ENCODE peak calls at places on chromosomes 2 and 18, in six cellular contexts. M, R, T, Z, X and E are unnamed samples.

GRCh38 chr2:4139711-4140110 is 436.3 kb downstream of the DCDC2C start:
- DNase-seq in T (no peak), X (no peak), M (no peak), R (no peak), Z (no peak), E (no peak)

GRCh38 chr2:212364106-212364505 is 174.5 kb downstream of the ERBB4 start:
- DNase-seq in T (no peak), X (no peak), R (peak), M (no peak), Z (peak), E (no peak)

GRCh38 chr2:219246559-219246958 is 1.3 kb downstream of the STK16 start:
- DNase-seq in T (no peak), Z (no peak), X (no peak), R (no peak), M (no peak), E (no peak)

GRCh38 chr18:79779021-79779699 is 18.6 kb upstream of the KCNG2 start:
- DNase-seq in R (no peak), T (no peak), X (no peak), Z (no peak), M (no peak), E (no peak)

GRCh38 chr2:186496401-186496800 is 10.3 kb downstream of the ZC3H15 start:
- DNase-seq in R (no peak), X (no peak), Z (no peak), M (no peak), T (no peak), E (no peak)

GRCh38 chr18:43830905-43831304 is 553.6 kb upstream of the SYT4 start:
- DNase-seq in Z (no peak), X (no peak), R (no peak), T (no peak), M (no peak), E (peak)

GRCh38 chr2:156784034-156784433 is 347.9 kb downstream of the GPD2 start:
- DNase-seq in R (no peak), M (no peak), X (no peak), Z (no peak), T (no peak), E (no peak)

GRCh38 chr18:12307871-12308385 is at the start of gene TUBB6:
- DNase-seq in X (peak), M (peak), R (peak), T (peak), Z (peak), E (peak)

GRCh38 chr2:232951891-232952290 is 61.2 kb downstream of the NGEF start:
- DNase-seq in X (no peak), Z (no peak), M (no peak), T (no peak), R (no peak), E (peak)

GRCh38 chr2:190789074-190790004 is 91.3 kb upstream of the GLS start:
- DNase-seq in Z (peak), T (no peak), R (no peak), X (no peak), M (no peak), E (no peak)

GRCh38 chr2:159202568-159203071 is 83.9 kb downstream of the WDSUB1 start:
- DNase-seq in T (peak), X (peak), R (peak), Z (no peak), M (peak), E (peak)

GRCh38 chr2:99777656-99778290 is 288.0 kb upstream of the REV1 start:
- DNase-seq in X (no peak), R (no peak), Z (no peak), M (no peak), T (no peak), E (no peak)

GRCh38 chr2:190804182-190804795 is 76.3 kb upstream of the GLS start:
- DNase-seq in R (no peak), Z (peak), X (peak), T (no peak), M (no peak), E (peak)

GRCh38 chr2:182043861-182044260 is 58.2 kb downstream of the PPP1R1C start:
- DNase-seq in R (no peak), T (no peak), X (no peak), M (no peak), Z (no peak), E (no peak)

GRCh38 chr2:20040489-20041172 is 10.8 kb downstream of the LAPTM4A start:
- DNase-seq in T (no peak), Z (peak), X (no peak), R (no peak), M (no peak), E (no peak)

GRCh38 chr2:12428324-12428723 is 288.4 kb upstream of the TRIB2 start:
- DNase-seq in Z (no peak), T (no peak), M (no peak), X (no peak), R (no peak), E (peak)

GRCh38 chr18:54878057-54878661 is 49.9 kb downstream of the RAB27B start:
- DNase-seq in X (no peak), M (no peak), R (no peak), Z (no peak), T (no peak), E (no peak)
- H3K4me3 ChIP-seq in X (no peak), M (no peak), R (no peak), Z (no peak), T (no peak), E (no peak)

DNA sequence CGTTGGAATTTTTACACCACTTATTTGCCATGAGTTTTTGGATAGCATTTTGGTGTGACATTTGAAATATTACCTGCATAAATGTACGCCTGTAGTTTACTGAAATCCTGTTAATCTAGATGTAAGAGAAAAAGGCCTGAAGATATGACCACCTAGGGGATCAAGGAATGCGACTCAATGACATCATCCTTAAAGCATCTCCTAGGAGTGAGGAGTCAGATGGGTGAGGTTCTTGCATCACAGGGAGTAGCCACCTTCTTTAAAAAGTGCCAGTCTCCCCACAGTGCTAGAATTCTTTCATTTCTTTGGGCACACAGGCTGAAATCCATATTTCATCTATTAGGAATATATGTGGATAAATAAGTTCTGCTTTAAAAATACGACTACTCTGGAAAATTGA is 34.5 kb downstream of the ADCYAP1 start:
- DNase-seq in T (no peak), Z (no peak), R (no peak), M (no peak), X (no peak), E (no peak)
- TF ChIP-seq CTCF in T (no peak), Z (no peak), R (no peak), M (no peak), X (no peak), E (no peak)

GRCh38 chr2:205924676-205925075 is 161.3 kb downstream of the INO80D start:
- DNase-seq in T (no peak), R (no peak), X (no peak), Z (no peak), M (no peak), E (no peak)
- H3K4me3 ChIP-seq in T (no peak), R (no peak), X (no peak), Z (no peak), M (no peak), E (no peak)

DNA sequence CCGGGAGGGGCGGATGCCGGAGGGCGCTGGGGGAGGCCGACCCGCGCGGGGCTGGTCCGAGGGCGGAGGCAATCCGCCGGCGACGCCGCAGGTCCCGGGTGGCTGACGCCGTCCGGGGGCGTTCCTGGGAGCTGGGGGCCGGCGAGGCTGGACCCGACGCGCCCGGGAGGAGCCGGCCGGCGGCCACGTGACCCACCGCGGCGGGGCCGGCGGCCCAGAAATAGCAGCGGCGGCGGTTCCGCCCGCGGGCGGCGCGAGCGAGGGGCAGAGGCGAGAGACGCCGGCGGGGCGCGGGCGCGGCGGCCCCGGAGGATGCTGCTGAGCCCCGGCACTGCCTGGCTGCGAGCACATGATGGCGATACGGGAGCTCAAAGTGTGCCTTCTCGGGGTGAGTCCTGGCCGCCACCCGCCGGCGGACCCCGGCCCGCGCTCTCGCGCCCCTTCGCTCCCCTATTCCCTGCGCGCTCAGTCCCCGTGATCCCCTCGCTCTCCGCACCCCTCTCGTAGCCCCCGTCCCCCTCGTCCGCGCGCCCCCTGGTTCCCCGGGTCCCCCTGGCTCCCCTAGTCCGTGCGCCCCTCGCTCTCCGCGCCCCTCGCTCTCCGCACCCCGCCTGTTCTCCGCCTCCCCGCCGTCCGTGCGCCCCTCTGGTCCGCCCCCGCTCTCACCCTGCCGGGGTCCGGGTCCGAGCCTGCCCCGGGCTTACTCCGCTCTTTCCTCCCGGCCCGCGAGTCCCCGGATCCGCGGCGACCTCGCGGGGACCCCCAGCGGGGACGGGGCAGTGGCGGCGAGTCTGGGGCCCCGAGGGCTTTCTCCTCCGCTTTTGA is at the start of gene RAB31:
- DNase-seq in T (peak), X (peak), M (peak), R (peak), Z (peak), E (peak)
- TF ChIP-seq CTCF in T (no peak), X (peak), M (no peak), R (no peak), Z (no peak), E (no peak)

GRCh38 chr2:189582140-189582825 is 1.7 kb upstream of the SLC40A1 start:
- DNase-seq in M (no peak), R (no peak), T (no peak), X (no peak), Z (no peak), E (no peak)
- H3K4me3 ChIP-seq in M (peak), R (no peak), T (no peak), X (no peak), Z (no peak), E (no peak)

GRCh38 chr2:18213986-18214385 is 335.5 kb downstream of the KCNS3 start:
- DNase-seq in Z (no peak), M (no peak), R (no peak), X (no peak), T (no peak), E (no peak)

GRCh38 chr2:18214936-18215335 is 336.5 kb downstream of the KCNS3 start:
- DNase-seq in M (no peak), X (no peak), R (peak), Z (peak), T (no peak), E (no peak)

GRCh38 chr2:18218160-18218933 is 339.9 kb downstream of the KCNS3 start:
- DNase-seq in Z (no peak), X (no peak), T (no peak), M (no peak), R (no peak), E (no peak)

DNA sequence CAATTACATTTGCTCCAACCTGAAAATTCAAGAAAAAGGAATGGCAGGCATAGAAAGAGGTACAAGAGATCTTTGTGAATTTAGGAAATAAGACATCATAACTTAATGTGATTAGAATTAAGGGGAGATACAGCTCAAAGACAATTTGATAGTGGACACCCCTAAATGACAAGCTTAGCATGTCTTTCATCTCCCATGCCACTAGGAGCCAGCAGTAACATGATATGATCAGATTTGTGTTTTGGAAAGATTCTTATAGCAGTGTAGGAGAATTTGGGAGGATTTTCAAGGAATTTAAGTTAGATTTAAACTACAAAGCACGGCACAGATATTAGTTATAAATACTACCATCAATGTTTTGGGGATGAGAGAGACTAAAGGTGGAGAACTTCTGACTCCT is 340.8 kb downstream of the RDH14 start:
- DNase-seq in R (peak), X (no peak), M (no peak), T (no peak), Z (no peak), E (peak)
- TF ChIP-seq CTCF in R (peak), X (no peak), M (no peak), T (no peak), Z (peak), E (peak)

GRCh38 chr2:239368321-239368720 is 32.5 kb downstream of the HDAC4 start:
- DNase-seq in X (no peak), Z (no peak), M (no peak), T (peak), R (no peak), E (no peak)

GRCh38 chr2:239369631-239370161 is 31.1 kb downstream of the HDAC4 start:
- DNase-seq in M (no peak), Z (no peak), R (peak), X (no peak), T (peak), E (peak)

GRCh38 chr2:239370876-239371725 is 29.7 kb downstream of the HDAC4 start:
- DNase-seq in R (no peak), X (no peak), T (peak), M (no peak), Z (no peak), E (no peak)

GRCh38 chr2:239370403-239370802 is 30.4 kb downstream of the HDAC4 start:
- DNase-seq in M (no peak), Z (no peak), T (peak), X (no peak), R (no peak), E (no peak)

DNA sequence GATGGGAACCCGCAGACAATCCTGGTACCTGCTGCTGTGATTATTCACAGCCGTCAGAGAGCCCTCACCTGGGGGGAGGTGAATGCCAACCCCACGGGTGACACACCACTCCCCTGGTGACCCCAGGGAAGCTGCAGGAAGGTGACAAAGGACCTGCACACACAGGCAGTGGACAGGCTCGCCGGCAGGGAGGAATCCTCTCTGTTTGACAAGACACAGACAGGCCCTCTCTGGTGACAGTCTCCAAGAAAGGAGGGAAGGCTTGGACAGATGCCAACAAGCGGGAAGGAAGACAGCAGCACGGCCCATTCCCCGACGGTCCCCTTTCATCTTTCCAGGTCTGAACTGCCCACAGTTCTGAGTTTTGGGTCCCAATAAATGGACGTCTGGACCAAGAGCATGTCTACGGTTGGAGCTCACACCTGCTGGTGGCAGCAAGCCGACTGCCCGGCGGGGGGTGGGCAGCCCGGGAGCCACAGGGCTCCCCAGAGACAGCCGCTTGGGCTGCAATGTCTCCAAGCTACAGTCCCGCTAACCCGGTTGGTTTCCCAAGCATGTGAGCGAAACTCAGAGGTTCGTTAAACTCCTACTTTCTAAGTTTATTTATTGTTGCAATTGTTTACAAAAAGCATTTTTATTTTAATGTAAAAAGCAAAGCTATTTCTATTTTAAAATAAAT is 31.8 kb downstream of the HDAC4 start:
- DNase-seq in X (no peak), M (no peak), T (peak), Z (no peak), R (no peak), E (no peak)
- H3K4me3 ChIP-seq in X (no peak), M (no peak), T (no peak), Z (no peak), R (no peak), E (no peak)

DNA sequence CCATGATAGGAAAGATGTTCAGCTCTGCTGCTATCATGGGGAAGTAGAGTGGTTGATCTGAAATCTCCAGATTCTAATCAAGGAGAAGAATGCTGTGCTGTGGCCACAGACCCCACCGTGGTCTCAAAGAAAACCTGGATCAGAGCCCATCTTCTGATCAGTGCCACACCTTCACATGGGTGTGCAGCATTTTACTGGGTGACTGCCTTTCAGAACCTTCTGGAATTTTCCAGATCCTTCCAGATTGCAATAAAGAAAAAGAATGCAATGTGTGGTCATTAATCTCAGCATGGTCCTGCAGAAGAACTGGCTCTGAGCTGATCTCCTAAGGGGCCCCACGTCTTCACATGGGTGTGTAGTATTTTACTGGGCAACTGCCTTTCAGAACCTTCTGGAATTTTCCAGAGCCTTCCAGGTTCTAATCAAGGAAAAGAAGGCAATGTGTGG is 17.1 kb downstream of the MBP start:
- DNase-seq in Z (no peak), T (no peak), X (no peak), R (no peak), M (no peak), E (peak)
- TF ChIP-seq CTCF in Z (no peak), T (no peak), X (no peak), R (no peak), M (no peak), E (no peak)

DNA sequence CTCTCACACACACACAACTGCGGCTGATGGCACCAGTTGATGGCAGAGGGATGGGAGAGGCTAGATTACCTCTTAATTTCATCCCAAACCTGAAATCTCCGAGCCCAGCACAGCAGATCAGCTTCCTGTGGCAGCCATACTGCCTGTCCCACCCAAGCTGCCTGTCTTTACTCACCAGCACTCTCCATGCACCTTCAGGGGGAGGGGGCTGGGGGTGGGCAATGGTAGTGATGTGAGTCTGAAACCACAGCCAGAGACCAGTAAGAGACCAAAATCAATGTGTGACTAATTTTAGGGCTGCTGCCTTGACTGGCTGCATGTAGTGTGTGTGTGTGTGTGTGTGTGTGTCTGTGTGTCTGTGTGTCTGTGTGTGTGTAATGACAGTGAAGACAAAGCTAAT is 11.6 kb upstream of the TEX261 start:
- DNase-seq in R (no peak), Z (no peak), X (no peak), T (no peak), M (no peak), E (no peak)
- H3K4me3 ChIP-seq in R (no peak), Z (no peak), X (no peak), T (no peak), M (no peak), E (no peak)

DNA sequence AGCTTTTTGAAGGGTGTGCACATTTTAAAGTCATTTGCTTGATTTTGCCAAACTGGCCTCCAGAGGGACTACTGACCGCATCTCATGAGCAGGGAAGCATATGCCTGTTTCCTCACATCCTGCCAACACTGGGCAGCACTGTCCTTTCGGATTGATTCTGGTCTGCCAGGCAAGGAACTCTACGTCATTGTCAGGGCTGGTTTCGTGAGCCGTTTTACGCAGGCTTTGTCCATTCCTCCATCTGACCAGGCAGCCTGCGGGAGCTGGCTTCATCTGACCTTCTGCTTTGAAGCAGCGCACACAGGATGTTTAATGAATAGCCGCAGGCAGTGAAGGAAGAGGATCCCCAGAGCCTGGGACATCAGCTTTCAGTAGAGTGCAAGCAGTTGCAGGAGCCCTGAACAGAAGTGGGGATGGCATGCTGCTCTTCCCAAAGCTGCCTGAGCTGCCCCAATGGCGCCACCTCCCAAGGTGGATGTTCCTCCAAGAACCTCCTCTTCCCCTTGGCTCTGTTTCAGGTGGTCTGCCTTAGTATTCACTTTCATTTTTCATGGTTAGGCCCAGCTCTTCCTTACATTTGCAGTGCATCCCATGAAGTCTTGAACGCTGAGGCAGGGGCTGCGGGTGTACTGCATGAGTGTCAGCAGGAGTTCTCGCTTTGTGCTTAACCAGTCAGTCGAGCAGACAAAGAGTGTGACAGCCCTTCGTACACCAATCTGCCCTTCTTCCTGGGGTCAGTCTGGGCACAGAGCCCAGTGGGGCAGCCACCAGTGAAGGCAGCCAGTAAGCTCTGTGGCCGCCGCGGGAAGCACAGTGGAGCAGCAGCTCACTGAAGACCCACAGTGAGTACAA is 46.5 kb upstream of the SEMA4C start:
- DNase-seq in T (no peak), X (no peak), Z (no peak), R (peak), M (no peak), E (peak)
- TF ChIP-seq CTCF in T (no peak), X (no peak), Z (no peak), R (no peak), M (no peak), E (peak)